ENCODE peak calls at places on chromosomes 6 and 20, in ten cellular contexts. F is pancreas, O is activated T-cell treated with anti-CD3 and anti-CD28 coated beads for 1 hour, A is small intestine, R is renal cortical epithelial cell, G is H54, D is T-helper 9 cell, H is Calu3, X is DMS 273 treated with DMSO at 0.1 percent for 48 hours, S is NCI-H1105 treated with DMSO at 0.1 percent for 48 hours. V is an unnamed sample.

GRCh38 chr6:43842964-43843645 is 73.1 kb downstream of the VEGFA start:
- DNase-seq in F (no peak), O (no peak), A (peak), R (no peak), G (no peak), D (no peak), H (no peak), X (no peak), S (no peak), V (no peak)

GRCh38 chr6:34391023-34391485 is 1.4 kb downstream of the NUDT3 start:
- DNase-seq in F (peak), O (no peak), A (peak), R (peak), G (no peak), D (no peak), H (peak), X (peak), S (peak), V (no peak)

GRCh38 chr6:133191323-133191722 is 49.8 kb upstream of the EYA4 start:
- DNase-seq in F (no peak), O (no peak), A (no peak), R (no peak), G (no peak), D (no peak), H (no peak), X (no peak), S (no peak), V (no peak)

GRCh38 chr6:1608976-1609661 is 596 bp upstream of the FOXC1 start:
- DNase-seq in F (peak), O (no peak), A (no peak), R (no peak), G (no peak), D (no peak), H (peak), X (no peak), S (peak), V (no peak)

GRCh38 chr6:144896296-144896695 is 611.2 kb downstream of the UTRN start:
- DNase-seq in F (no peak), O (no peak), A (no peak), R (no peak), G (no peak), D (no peak), H (no peak), X (no peak), S (peak), V (peak)

GRCh38 chr20:32532246-32532645 is 52.9 kb downstream of the NOL4L start:
- DNase-seq in F (no peak), O (no peak), A (no peak), R (no peak), G (no peak), D (no peak), H (no peak), X (no peak), S (no peak), V (no peak)

GRCh38 chr6:169589699-169590257 is 112.1 kb downstream of the WDR27 start:
- DNase-seq in F (no peak), O (no peak), A (no peak), R (peak), G (no peak), D (no peak), H (no peak), X (no peak), S (peak), V (no peak)

GRCh38 chr6:52815167-52816092 is 11.8 kb upstream of the GSTA1 start:
- DNase-seq in F (peak), O (peak), A (peak), R (peak), G (peak), D (peak), H (peak), X (no peak), S (peak), V (peak)

GRCh38 chr6:24864345-24864744 is 65.6 kb upstream of the ARMH2 start:
- DNase-seq in F (no peak), O (no peak), A (no peak), R (no peak), G (no peak), D (no peak), H (no peak), X (peak), S (no peak), V (no peak)

GRCh38 chr6:143141442-143141841 is 80.8 kb downstream of the AIG1 start:
- DNase-seq in F (no peak), O (no peak), A (no peak), R (no peak), G (no peak), D (no peak), H (no peak), X (no peak), S (no peak), V (no peak)

GRCh38 chr20:38414769-38415450 is 20.2 kb downstream of the SNHG17 start:
- DNase-seq in F (no peak), O (no peak), A (no peak), R (no peak), G (no peak), D (no peak), H (no peak), X (no peak), S (no peak), V (no peak)

GRCh38 chr6:147381734-147382133 is 126.8 kb upstream of the SAMD5 start:
- DNase-seq in F (no peak), O (no peak), A (no peak), R (no peak), G (no peak), D (no peak), H (no peak), X (no peak), S (no peak), V (no peak)

GRCh38 chr6:3898270-3898994 is 49.3 kb downstream of the FAM50B start:
- DNase-seq in F (no peak), O (no peak), A (no peak), R (no peak), G (no peak), D (no peak), H (no peak), X (no peak), S (no peak), V (no peak)

GRCh38 chr6:142845624-142846458 is 99.1 kb downstream of the HIVEP2 start:
- DNase-seq in F (peak), O (peak), A (peak), R (peak), G (no peak), D (peak), H (peak), X (peak), S (peak), V (peak)

GRCh38 chr6:142399739-142400138 is 97.9 kb downstream of the ADGRG6 start:
- DNase-seq in F (no peak), O (no peak), A (no peak), R (no peak), G (no peak), D (no peak), H (no peak), X (no peak), S (no peak), V (no peak)

GRCh38 chr20:18567739-18568091 is 483 bp downstream of the SMIM26 start:
- DNase-seq in F (no peak), O (no peak), A (no peak), R (no peak), G (no peak), D (no peak), H (no peak), X (no peak), S (peak), V (no peak)

GRCh38 chr6:137736048-137736846 is 130.8 kb upstream of the TNFAIP3 start:
- DNase-seq in F (no peak), O (no peak), A (peak), R (no peak), G (no peak), D (no peak), H (no peak), X (no peak), S (no peak), V (no peak)

GRCh38 chr6:19052219-19052618 is 665.1 kb downstream of the RNF144B start:
- DNase-seq in F (no peak), O (no peak), A (no peak), R (peak), G (no peak), D (no peak), H (no peak), X (no peak), S (no peak), V (no peak)

GRCh38 chr6:42165016-42165415 is 8.1 kb upstream of the GUCA1A start:
- DNase-seq in F (no peak), O (no peak), A (no peak), R (peak), G (no peak), D (no peak), H (no peak), X (no peak), S (no peak), V (no peak)

GRCh38 chr20:1001981-1002681 is at the start of gene RSPO4:
- DNase-seq in F (no peak), O (no peak), A (peak), R (no peak), G (no peak), D (no peak), H (peak), X (no peak), S (peak), V (no peak)

GRCh38 chr20:42588847-42589246 is 600.9 kb downstream of the PTPRT start:
- DNase-seq in F (no peak), O (no peak), A (no peak), R (no peak), G (no peak), D (no peak), H (no peak), X (no peak), S (no peak), V (no peak)

GRCh38 chr20:40663304-40663703 is 25.7 kb downstream of the MAFB start:
- DNase-seq in F (no peak), O (no peak), A (no peak), R (no peak), G (no peak), D (no peak), H (no peak), X (no peak), S (no peak), V (no peak)

GRCh38 chr6:13354331-13355042 is 26.1 kb upstream of the TBC1D7 start:
- DNase-seq in F (no peak), O (no peak), A (no peak), R (peak), G (peak), D (no peak), H (no peak), X (no peak), S (no peak), V (no peak)

GRCh38 chr6:14442250-14442649 is 324.7 kb downstream of the CD83 start:
- DNase-seq in F (no peak), O (no peak), A (no peak), R (no peak), G (no peak), D (no peak), H (no peak), X (no peak), S (no peak), V (no peak)

GRCh38 chr6:108736832-108737231 is 111.4 kb upstream of the ARMC2 start:
- DNase-seq in F (no peak), O (no peak), A (peak), R (peak), G (peak), D (no peak), H (peak), X (no peak), S (no peak), V (no peak)

V was measured in COR-L47.